ENCODE peak calls at places on chromosomes 4 and X, in seven cellular contexts. C, V, J, X, Z, W and F are unnamed samples.

GRCh38 chr4:101037938-101038413 is 309.4 kb downstream of the PPP3CA start:
- DNase-seq in J (peak), X (peak), Z (no peak), W (no peak), V (no peak), C (no peak), F (no peak)

GRCh38 chrX:82127228-82128123 is 925.6 kb downstream of the SH3BGRL start:
- DNase-seq in J (peak), C (no peak), X (no peak), Z (no peak), V (no peak), W (no peak), F (no peak)

GRCh38 chrX:97895751-97896150 is 1012.0 kb downstream of the RPA4 start:
- DNase-seq in J (no peak), W (no peak), C (no peak), Z (no peak), V (no peak), X (peak), F (no peak)

GRCh38 chrX:116317409-116317808 is 119.0 kb upstream of the SLC6A14 start:
- DNase-seq in X (peak), J (no peak), Z (peak), W (peak), C (no peak), V (peak), F (peak)

GRCh38 chr4:94798808-94799207 is 41.1 kb downstream of the BMPR1B start:
- DNase-seq in W (no peak), V (peak), X (peak), C (no peak), J (no peak), Z (no peak), F (no peak)

GRCh38 chr4:149708513-149709175 is 107.0 kb downstream of the IQCM start:
- DNase-seq in X (peak), V (no peak), Z (no peak), W (no peak), C (no peak), J (no peak), F (no peak)

GRCh38 chr4:1554876-1555265 is 129.2 kb downstream of the FAM53A start:
- DNase-seq in X (no peak), V (no peak), J (no peak), C (no peak), W (no peak), Z (no peak), F (no peak)

GRCh38 chr4:7189475-7190277 is 2.7 kb upstream of the SORCS2 start:
- DNase-seq in X (no peak), W (no peak), Z (no peak), J (no peak), C (no peak), V (no peak), F (no peak)

GRCh38 chr4:30495261-30496050 is 224.7 kb upstream of the PCDH7 start:
- DNase-seq in X (no peak), C (no peak), Z (no peak), W (no peak), V (no peak), J (no peak), F (no peak)

GRCh38 chr4:175930471-175930870 is 118.4 kb upstream of the GPM6A start:
- DNase-seq in W (no peak), X (no peak), Z (no peak), V (no peak), J (no peak), C (no peak), F (no peak)

GRCh38 chrX:75155454-75155829 is 641 bp downstream of the ABCB7 start:
- DNase-seq in X (peak), V (no peak), C (no peak), W (no peak), J (no peak), Z (no peak), F (no peak)

GRCh38 chr4:8840006-8840793 is 31.4 kb downstream of the HMX1 start:
- DNase-seq in W (peak), Z (no peak), J (no peak), C (no peak), V (no peak), X (no peak), F (no peak)

GRCh38 chrX:155694649-155695048 is 81.9 kb upstream of the TMLHE start:
- DNase-seq in W (no peak), Z (no peak), V (no peak), J (no peak), C (no peak), X (no peak), F (no peak)

GRCh38 chrX:153609917-153610833 is 11.2 kb upstream of the CCNQ start:
- DNase-seq in Z (peak), J (peak), W (peak), C (peak), X (peak), V (peak), F (peak)

GRCh38 chrX:13091111-13091765 is 46.8 kb upstream of the FAM9C start:
- DNase-seq in W (no peak), J (peak), C (no peak), V (no peak), Z (no peak), X (no peak), F (no peak)

GRCh38 chrX:70481424-70481823 is 36.8 kb downstream of the DLG3 start:
- DNase-seq in Z (no peak), W (no peak), J (no peak), X (no peak), V (no peak), C (no peak), F (no peak)

GRCh38 chrX:139932077-139932900 is 564 bp downstream of the ATP11C start:
- DNase-seq in X (no peak), W (peak), V (no peak), J (peak), C (peak), Z (peak), F (peak)

GRCh38 chrX:1491851-1492349 is 39.2 kb upstream of the ASMTL start:
- DNase-seq in X (no peak), Z (no peak), V (no peak), J (peak), W (no peak), C (no peak), F (no peak)

GRCh38 chr4:75895744-75896314 is 6.4 kb downstream of the PPEF2 start:
- DNase-seq in J (peak), C (no peak), W (no peak), X (peak), V (no peak), Z (no peak), F (no peak)

GRCh38 chr4:124212835-124213640 is 499.5 kb downstream of the ANKRD50 start:
- DNase-seq in V (no peak), C (no peak), Z (peak), X (peak), J (no peak), W (no peak), F (no peak)

GRCh38 chrX:10938371-10938982 is 172.7 kb upstream of the HCCS start:
- DNase-seq in W (no peak), C (no peak), Z (no peak), V (no peak), X (no peak), J (no peak), F (no peak)

GRCh38 chrX:120647127-120647526 is 17.3 kb upstream of the C1GALT1C1 start:
- DNase-seq in J (no peak), C (no peak), W (no peak), X (peak), Z (no peak), V (peak), F (no peak)

GRCh38 chr4:114597410-114598115 is 1.0 kb upstream of the UGT8 start:
- DNase-seq in V (no peak), J (no peak), C (no peak), Z (no peak), X (no peak), W (no peak), F (no peak)

GRCh38 chr4:74335341-74336019 is 27.2 kb downstream of the EPGN start:
- DNase-seq in W (no peak), V (no peak), Z (no peak), J (no peak), X (no peak), C (no peak), F (no peak)

GRCh38 chrX:53440101-53440500 is 5.9 kb upstream of the HSD17B10 start:
- DNase-seq in C (no peak), Z (no peak), W (no peak), X (no peak), J (no peak), V (no peak), F (no peak)

GRCh38 chr4:3485011-3485881 is 22.1 kb downstream of the DOK7 start:
- DNase-seq in C (no peak), Z (no peak), J (no peak), X (no peak), W (no peak), V (no peak), F (no peak)

GRCh38 chr4:125313497-125313896 is 1.3 kb upstream of the FAT4 start:
- DNase-seq in W (peak), J (no peak), C (no peak), X (peak), V (peak), Z (no peak), F (peak)

GRCh38 chr4:108116423-108117168 is 52.1 kb downstream of the LEF1 start:
- DNase-seq in V (no peak), W (no peak), X (no peak), Z (no peak), J (peak), C (no peak), F (no peak)

GRCh38 chr4:119729815-119730643 is 101.4 kb upstream of the PDE5A start:
- DNase-seq in W (peak), J (no peak), X (peak), C (no peak), V (peak), Z (peak), F (no peak)

GRCh38 chr4:154714339-154715040 is 29.3 kb upstream of the LRAT start:
- DNase-seq in W (no peak), C (no peak), X (no peak), J (no peak), V (no peak), Z (no peak), F (no peak)

GRCh38 chr4:78609580-78609979 is 58.0 kb downstream of the ANXA3 start:
- DNase-seq in Z (no peak), W (no peak), C (no peak), V (no peak), X (no peak), J (no peak), F (no peak)